ENCODE peak calls at places on chromosomes 7 and 10, in six cellular contexts. T is adrenal gland; G is CD4-positive, alpha-beta T cell; E is RPMI7951; Y is HEK293T; K is GM03348. S is an unnamed sample.

GRCh38 chr7:143321734-143322133 is 5.8 kb downstream of the CLCN1 start:
- DNase-seq in E (no peak), T (peak; percentile 23), K (peak; percentile 43), G (no peak), Y (no peak), S (no peak)

GRCh38 chr10:22623624-22624263 is 90.6 kb downstream of the PIP4K2A start:
- DNase-seq in Y (no peak), T (no peak), E (no peak), G (no peak), K (no peak), S (no peak)

GRCh38 chr10:77946084-77946483 is 19.5 kb upstream of the DLG5 start:
- DNase-seq in G (no peak), K (no peak), Y (no peak), E (no peak), T (no peak), S (no peak)

GRCh38 chr10:77939561-77940001 is 13.0 kb upstream of the DLG5 start:
- DNase-seq in K (peak; percentile 56), Y (no peak), G (no peak), E (peak; percentile 64), T (peak; percentile 29), S (no peak)

GRCh38 chr10:133440633-133441285 is 13.0 kb upstream of the SCART1 start:
- DNase-seq in G (no peak), Y (no peak), E (no peak), K (no peak), T (no peak), S (no peak)

GRCh38 chr7:158445421-158446175 is 142.0 kb downstream of the PTPRN2 start:
- DNase-seq in G (no peak), Y (no peak), T (no peak), K (no peak), E (no peak), S (no peak)

GRCh38 chr10:103355906-103356599 is 5.1 kb upstream of the PCGF6 start:
- DNase-seq in E (no peak), K (no peak), G (no peak), Y (no peak), T (no peak), S (no peak)

GRCh38 chr7:55546826-55547225 is 25.5 kb downstream of the VOPP1 start:
- DNase-seq in E (peak; percentile 96), G (no peak), K (peak; percentile 85), Y (no peak), T (peak; percentile 95), S (peak; percentile 97)

GRCh38 chr7:14071045-14071444 is 81.6 kb upstream of the ETV1 start:
- DNase-seq in E (no peak), G (no peak), Y (no peak), K (no peak), T (no peak), S (no peak)

GRCh38 chr7:137475966-137476365 is 132.4 kb upstream of the PTN start:
- DNase-seq in G (no peak), E (peak; percentile 51), K (peak; percentile 13), Y (no peak), T (no peak), S (no peak)

GRCh38 chr10:113550365-113550764 is 2.5 kb upstream of the HABP2 start:
- DNase-seq in K (no peak), E (peak; percentile 33), T (peak; percentile 28), Y (no peak), G (no peak), S (peak; percentile 64)

GRCh38 chr10:6465437-6465836 is 114.6 kb downstream of the PRKCQ start:
- DNase-seq in Y (no peak), E (no peak), G (no peak), T (no peak), K (no peak), S (no peak)

GRCh38 chr10:95501203-95502094 is 59.7 kb downstream of the SORBS1 start:
- DNase-seq in K (no peak), Y (no peak), G (no peak), E (no peak), T (no peak), S (no peak)

GRCh38 chr10:72821606-72822005 is 71.9 kb upstream of the OIT3 start:
- DNase-seq in T (no peak), K (no peak), Y (no peak), E (no peak), G (no peak), S (no peak)

GRCh38 chr7:81285142-81285871 is 366.5 kb upstream of the SEMA3C start:
- DNase-seq in T (no peak), E (peak; percentile 94), Y (no peak), K (no peak), G (no peak), S (no peak)

GRCh38 chr7:131909151-131909768 is 352.8 kb upstream of the PODXL start:
- DNase-seq in T (no peak), K (peak; percentile 36), Y (no peak), G (no peak), E (no peak), S (no peak)

GRCh38 chr7:123492485-123492884 is 41.9 kb downstream of the IQUB start:
- DNase-seq in K (no peak), E (peak; percentile 2), Y (peak; percentile 14), T (no peak), G (no peak), S (no peak)

GRCh38 chr10:47026301-47027107 is 115.3 kb downstream of the PTPN20 start:
- DNase-seq in Y (no peak), E (no peak), G (no peak), K (no peak), T (no peak), S (no peak)

GRCh38 chr7:128172963-128173362 is 68.1 kb upstream of the LEP start:
- DNase-seq in T (no peak), E (no peak), Y (no peak), K (no peak), G (no peak), S (no peak)

GRCh38 chr7:11345621-11346020 is 371.9 kb downstream of the PHF14 start:
- DNase-seq in T (no peak), E (peak; percentile 44), K (peak; percentile 10), Y (no peak), G (no peak), S (no peak)

GRCh38 chr7:148986737-148987009 is 41.6 kb downstream of the PDIA4 start:
- DNase-seq in E (no peak), K (no peak), G (no peak), T (no peak), Y (no peak), S (no peak)

GRCh38 chr10:6669269-6669859 is 89.3 kb upstream of the PRKCQ start:
- DNase-seq in K (peak; percentile 56), Y (peak; percentile 47), T (peak; percentile 21), G (no peak), E (peak; percentile 47), S (peak; percentile 62)

GRCh38 chr7:41027428-41028115 is 675.3 kb downstream of the INHBA start:
- DNase-seq in Y (no peak), E (peak; percentile 98), G (no peak), T (no peak), K (peak; percentile 89), S (peak; percentile 39)

GRCh38 chr7:68507644-68508043 is 1090.6 kb upstream of the AUTS2 start:
- DNase-seq in K (no peak), G (no peak), T (no peak), E (no peak), Y (no peak), S (no peak)

GRCh38 chr7:100444311-100445278 is 8.3 kb upstream of the PPP1R35 start:
- DNase-seq in G (no peak), K (peak; percentile 40), Y (no peak), E (peak; percentile 59), T (peak; percentile 83), S (no peak)

GRCh38 chr7:43870316-43870715 is 999 bp upstream of the MRPS24 start:
- DNase-seq in Y (no peak), T (no peak), E (peak; percentile 86), G (no peak), K (no peak), S (no peak)

GRCh38 chr10:43844236-43844635 is 195.6 kb upstream of the ZNF32 start:
- DNase-seq in Y (no peak), E (no peak), K (no peak), G (no peak), T (no peak), S (no peak)

GRCh38 chr7:90738249-90738648 is 142.1 kb downstream of the CDK14 start:
- DNase-seq in K (no peak), Y (no peak), T (no peak), G (no peak), E (no peak), S (no peak)

GRCh38 chr7:48280100-48280499 is 108.8 kb downstream of the ABCA13 start:
- DNase-seq in Y (no peak), K (peak; percentile 75), E (peak; percentile 71), G (no peak), T (no peak), S (peak; percentile 60)

GRCh38 chr7:113891828-113892227 is 27.0 kb downstream of the PPP1R3A start:
- DNase-seq in G (no peak), E (peak; percentile 19), K (no peak), T (no peak), Y (no peak), S (peak; percentile 5)

GRCh38 chr7:27424231-27424630 is 181.6 kb downstream of the EVX1 start:
- DNase-seq in E (no peak), T (no peak), K (no peak), G (no peak), Y (no peak), S (no peak)

GRCh38 chr10:133452453-133452852 is 1.3 kb upstream of the SCART1 start:
- DNase-seq in Y (no peak), G (no peak), E (no peak), T (no peak), K (no peak), S (no peak)

GRCh38 chr7:117124585-117125220 is 171.4 kb downstream of the ST7 start:
- DNase-seq in T (peak; percentile 97), K (peak; percentile 36), Y (peak; percentile 48), G (no peak), E (peak; percentile 99), S (peak; percentile 37)

GRCh38 chr10:50464004-50464409 is 159.7 kb downstream of the SGMS1 start:
- DNase-seq in G (no peak), K (no peak), T (peak; percentile 38), E (no peak), Y (no peak), S (no peak)

GRCh38 chr10:25180801-25181200 is 6.0 kb downstream of the GPR158 start:
- DNase-seq in K (no peak), Y (no peak), T (no peak), G (no peak), E (no peak), S (no peak)

S was measured in RWPE1.